ENCODE peak calls at places on chromosome 3, in six cellular contexts. H is H9, S is IMR-90, V is H1, W is neuronal stem cell, K is trophoblast cell. Z is an unnamed sample.

GRCh38 chr3:117875887-117876286 is 1158.8 kb downstream of the IGSF11 start:
- DNase-seq in K (no peak), W (no peak), H (no peak), V (no peak), S (no peak), Z (no peak)

GRCh38 chr3:148333091-148333490 is 364.6 kb upstream of the AGTR1 start:
- DNase-seq in S (no peak), K (no peak), V (no peak), W (no peak), H (no peak), Z (no peak)

GRCh38 chr3:169627073-169627472 is 36.4 kb downstream of the MECOM start:
- DNase-seq in W (no peak), K (no peak), S (no peak), H (no peak), V (no peak), Z (no peak)

GRCh38 chr3:194381460-194381875 is 11.9 kb upstream of the LRRC15 start:
- DNase-seq in H (peak), S (no peak), W (no peak), K (no peak), V (no peak), Z (no peak)

GRCh38 chr3:12138044-12138443 is 20.7 kb downstream of the TIMP4 start:
- DNase-seq in K (peak), W (peak), S (peak), V (no peak), H (peak), Z (peak)

GRCh38 chr3:100891827-100892226 is 101.4 kb downstream of the ABI3BP start:
- DNase-seq in W (no peak), H (no peak), K (peak), S (peak), V (no peak), Z (no peak)

GRCh38 chr3:33061782-33062181 is 35.2 kb downstream of the GLB1 start:
- DNase-seq in K (no peak), S (peak), H (no peak), V (no peak), W (no peak), Z (peak)

GRCh38 chr3:127373701-127374625 is 86.1 kb upstream of the PRR20G start:
- DNase-seq in K (peak), S (no peak), W (no peak), V (peak), H (peak), Z (no peak)

GRCh38 chr3:37453393-37454391 is 279.3 kb upstream of the LRRFIP2 start:
- DNase-seq in K (peak), V (peak), S (no peak), H (no peak), W (peak), Z (peak)

GRCh38 chr3:43647331-43648166 is 25.7 kb upstream of the ANO10 start:
- DNase-seq in V (no peak), S (no peak), K (no peak), H (no peak), W (no peak), Z (no peak)

GRCh38 chr3:184261270-184262165 is at the start of gene CAMK2N2:
- DNase-seq in V (peak), H (peak), W (peak), S (peak), K (peak), Z (peak)

GRCh38 chr3:23720885-23721284 is 84.9 kb upstream of the UBE2E1 start:
- DNase-seq in W (no peak), V (no peak), H (no peak), S (peak), K (no peak), Z (no peak)

GRCh38 chr3:127773752-127774395 is 48.4 kb downstream of the MGLL start:
- DNase-seq in V (no peak), K (no peak), W (no peak), S (no peak), H (no peak), Z (no peak)

GRCh38 chr3:39189648-39190269 is 2.6 kb downstream of the XIRP1 start:
- DNase-seq in H (peak), K (peak), V (peak), W (peak), S (peak), Z (peak)

GRCh38 chr3:99332726-99333125 is 305.7 kb upstream of the COL8A1 start:
- DNase-seq in V (no peak), S (peak), H (no peak), K (no peak), W (no peak), Z (no peak)

GRCh38 chr3:115146032-115146417 is 1.1 kb downstream of the ZBTB20 start:
- DNase-seq in V (no peak), W (peak), S (peak), H (peak), K (peak), Z (peak)

GRCh38 chr3:127150915-127151564 is 41.9 kb upstream of the PRR23E start:
- DNase-seq in K (no peak), W (no peak), H (no peak), V (no peak), S (no peak), Z (no peak)

GRCh38 chr3:111695584-111696213 is 100.6 kb upstream of the ZBED2 start:
- DNase-seq in V (no peak), W (no peak), K (peak), S (peak), H (no peak), Z (peak)

GRCh38 chr3:127745656-127746399 is 73.1 kb downstream of the ABTB1 start:
- DNase-seq in H (no peak), V (no peak), K (no peak), S (no peak), W (no peak), Z (no peak)

GRCh38 chr3:32818431-32819085 is 761 bp downstream of the TRIM71 start:
- DNase-seq in K (peak), W (no peak), V (no peak), S (no peak), H (no peak), Z (no peak)

GRCh38 chr3:184156522-184156955 is 1.4 kb downstream of the DVL3 start:
- DNase-seq in W (peak), K (peak), H (peak), V (peak), S (peak), Z (peak)

GRCh38 chr3:11601446-11602241 is 42.1 kb downstream of the VGLL4 start:
- DNase-seq in H (peak), K (peak), V (no peak), W (no peak), S (peak), Z (peak)

GRCh38 chr3:32960404-32961160 is 9.1 kb downstream of the CCR4 start:
- DNase-seq in V (peak), H (no peak), W (no peak), K (no peak), S (no peak), Z (no peak)

GRCh38 chr3:43148033-43148432 is 42.2 kb upstream of the POMGNT2 start:
- DNase-seq in W (no peak), S (no peak), H (no peak), V (no peak), K (no peak), Z (no peak)

GRCh38 chr3:10008588-10009344 is 17.5 kb upstream of the FANCD2 start:
- DNase-seq in K (peak), W (peak), H (peak), V (peak), S (peak), Z (peak)

GRCh38 chr3:38655708-38656300 is 6.3 kb upstream of the SCN5A start:
- DNase-seq in K (peak), S (peak), W (no peak), V (no peak), H (peak), Z (peak)

GRCh38 chr3:45591547-45591912 is 3.0 kb upstream of the LIMD1 start:
- DNase-seq in H (no peak), V (no peak), K (no peak), W (no peak), S (no peak), Z (no peak)

GRCh38 chr3:69865920-69866679 is 126.8 kb downstream of the MITF start:
- DNase-seq in S (peak), W (no peak), H (peak), V (no peak), K (no peak), Z (peak)

GRCh38 chr3:106640353-106640752 is 736.9 kb upstream of the CCDC54 start:
- DNase-seq in H (no peak), S (no peak), K (no peak), V (no peak), W (no peak), Z (no peak)

GRCh38 chr3:47016934-47017435 is 37.5 kb downstream of the NBEAL2 start:
- DNase-seq in V (no peak), H (no peak), S (peak), W (no peak), K (no peak), Z (peak)

GRCh38 chr3:171054921-171055320 is 28.4 kb upstream of the SLC2A2 start:
- DNase-seq in K (no peak), S (no peak), H (no peak), W (no peak), V (no peak), Z (no peak)

GRCh38 chr3:58874248-58874741 is 175.5 kb downstream of the CFAP20DC start:
- DNase-seq in V (no peak), W (no peak), H (no peak), S (peak), K (peak), Z (peak)

GRCh38 chr3:171875923-171876412 is 32.8 kb downstream of the TMEM212 start:
- DNase-seq in S (peak), V (no peak), K (peak), H (no peak), W (no peak), Z (peak)

GRCh38 chr3:187286467-187287059 is 5.0 kb downstream of the MASP1 start:
- DNase-seq in V (no peak), S (peak), K (peak), W (no peak), H (no peak), Z (peak)

GRCh38 chr3:136990826-136991225 is 33.0 kb downstream of the IL20RB start:
- DNase-seq in W (no peak), V (no peak), K (no peak), S (no peak), H (no peak), Z (no peak)

GRCh38 chr3:173875790-173876189 is 478.2 kb downstream of the NLGN1 start:
- DNase-seq in H (no peak), K (no peak), S (no peak), V (no peak), W (no peak), Z (no peak)

GRCh38 chr3:56042326-56042951 is 425.8 kb downstream of the ERC2 start:
- DNase-seq in S (peak), V (no peak), W (peak), H (no peak), K (peak), Z (peak)

GRCh38 chr3:141279074-141279945 is 47.7 kb downstream of the PXYLP1 start:
- DNase-seq in W (no peak), H (no peak), V (no peak), S (peak), K (peak), Z (peak)

GRCh38 chr3:117019082-117019713 is 309.6 kb downstream of the TUSC7 start:
- DNase-seq in H (peak), W (peak), K (peak), S (peak), V (peak), Z (peak)

GRCh38 chr3:55899887-55900286 is 412.8 kb upstream of the WNT5A start:
- DNase-seq in K (peak), H (peak), V (no peak), S (no peak), W (no peak), Z (peak)

GRCh38 chr3:165852150-165852549 is 14.9 kb upstream of the BCHE start:
- DNase-seq in H (no peak), V (no peak), K (no peak), W (no peak), S (no peak), Z (no peak)

GRCh38 chr3:165852710-165853109 is 15.5 kb upstream of the BCHE start:
- DNase-seq in V (no peak), H (no peak), W (no peak), S (no peak), K (peak), Z (peak)

GRCh38 chr3:165854696-165855095 is 17.5 kb upstream of the BCHE start:
- DNase-seq in W (no peak), H (no peak), V (no peak), K (peak), S (no peak), Z (peak)

DNA sequence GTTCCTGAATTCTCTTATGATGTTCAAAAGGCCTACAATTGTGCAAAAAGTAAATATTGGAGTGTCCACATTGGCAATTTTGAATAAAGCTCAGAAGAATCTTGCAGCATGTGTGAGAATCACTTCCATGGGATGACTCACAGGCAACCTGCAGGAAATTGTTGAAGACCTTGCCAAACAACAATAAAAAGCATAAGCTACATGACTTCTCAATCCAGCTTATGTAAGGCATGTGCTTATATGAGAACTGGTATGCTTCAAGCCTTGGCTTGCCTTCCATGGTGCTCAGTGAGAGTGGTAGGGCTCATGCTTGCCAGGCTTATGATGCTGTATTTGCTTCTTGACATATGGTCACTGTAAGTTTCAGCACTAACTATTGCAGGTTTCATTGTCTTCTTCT is 18.4 kb upstream of the BCHE start:
- DNase-seq in W (no peak), H (no peak), K (peak), V (no peak), S (no peak), Z (peak)
- H3K27ac ChIP-seq in W (no peak), H (no peak), K (no peak), V (no peak), S (no peak), Z (no peak)

DNA sequence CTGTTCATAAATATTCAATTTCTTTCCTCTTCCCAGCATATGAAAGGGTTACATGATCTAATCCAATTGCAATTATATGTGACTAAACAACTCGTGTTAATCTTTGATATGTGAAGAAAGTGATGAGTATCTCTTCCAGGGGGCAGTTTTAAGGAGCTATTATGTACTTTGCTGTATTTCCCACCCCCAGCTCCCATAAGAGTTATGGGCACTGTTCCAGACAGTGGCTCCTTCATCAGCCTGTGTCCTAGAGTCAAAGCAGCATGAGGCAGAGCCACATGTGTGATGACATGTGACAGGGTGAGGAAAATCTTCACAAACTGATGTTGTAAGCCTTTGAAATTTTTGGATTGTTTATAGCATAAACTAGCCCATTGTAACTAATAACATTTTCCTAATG is 315.4 kb downstream of the DIPK2A start:
- DNase-seq in H (no peak), V (no peak), S (no peak), K (no peak), W (no peak), Z (peak)
- H2AFZ ChIP-seq in H (no peak), V (no peak), S (no peak), K (no peak), W (no peak), Z (no peak)

GRCh38 chr3:36380171-36381031 is at the start of gene STAC:
- DNase-seq in H (peak), V (peak), W (peak), S (no peak), K (peak), Z (no peak)
- H3K4ac ChIP-seq in H (no peak), V (no peak), W (no peak), S (no peak), K (no peak), Z (no peak)

DNA sequence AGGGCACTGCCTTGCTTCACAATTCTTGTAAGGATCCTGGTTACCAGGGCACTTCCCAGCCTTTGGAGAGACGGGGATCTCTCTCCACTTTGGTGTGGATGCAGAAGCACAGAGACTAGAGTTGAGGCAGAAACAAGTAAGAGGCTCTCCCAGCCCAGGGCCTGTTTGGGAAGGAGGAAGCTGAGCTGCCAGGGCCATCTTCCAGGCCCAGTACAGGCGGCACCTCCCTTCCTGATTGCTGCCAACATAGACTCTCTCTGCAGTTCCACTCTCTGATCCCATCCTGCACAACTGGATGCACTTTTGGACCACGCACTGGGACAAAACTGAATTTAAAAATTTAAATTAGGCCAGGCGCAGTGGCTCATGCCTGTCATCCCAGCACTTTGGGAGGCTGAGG is 16.1 kb upstream of the NRROS start:
- DNase-seq in W (no peak), V (no peak), H (no peak), K (no peak), S (no peak), Z (no peak)
- H3K27ac ChIP-seq in W (no peak), V (no peak), H (no peak), K (no peak), S (no peak), Z (no peak)

DNA sequence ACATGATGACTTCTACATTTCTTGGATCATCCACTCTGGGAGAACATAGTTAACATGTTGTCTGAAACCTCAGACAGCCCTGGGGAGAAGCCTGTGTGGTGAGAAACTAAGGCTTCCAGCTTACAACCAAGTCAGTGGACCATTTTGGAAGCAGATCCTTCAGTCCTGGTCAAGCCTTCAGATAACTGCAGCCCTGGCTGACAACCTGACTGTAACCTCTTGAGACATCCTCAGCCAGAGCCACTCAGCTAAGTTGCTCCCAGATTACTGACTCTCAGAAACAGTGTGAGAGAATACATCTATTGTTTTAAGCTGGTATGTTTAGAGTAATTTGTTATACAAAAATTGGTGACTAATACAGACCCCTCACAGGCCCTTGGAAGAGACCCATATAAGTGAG is 50.9 kb upstream of the KPNA4 start:
- DNase-seq in V (no peak), H (no peak), K (no peak), S (peak), W (no peak), Z (peak)
- H2AFZ ChIP-seq in V (no peak), H (no peak), K (no peak), S (no peak), W (no peak), Z (no peak)

GRCh38 chr3:54744291-54744690 is 183.6 kb downstream of the LRTM1 start:
- DNase-seq in W (no peak), S (no peak), K (no peak), V (no peak), H (no peak), Z (no peak)
- H3K4ac ChIP-seq in W (no peak), S (no peak), K (no peak), V (no peak), H (no peak), Z (no peak)

Z was measured in mesenchymal stem cell.